ENCODE peak calls at places on chromosome 19, in four cellular contexts. R is mucosa of descending colon, A is Peyer's patch, U is pancreas. J is an unnamed sample.

GRCh38 chr19:7861619-7862412 is 12.4 kb downstream of the PRR36 start:
- DNase-seq in R (no peak), A (no peak), U (no peak), J (no peak)

GRCh38 chr19:19110410-19111137 is 27.7 kb downstream of the TMEM161A start:
- DNase-seq in R (no peak), A (no peak), U (no peak), J (no peak)

GRCh38 chr19:50679177-50680125 is 30.2 kb downstream of the C19orf81 start:
- DNase-seq in R (peak; percentile 80), A (peak; percentile 87), U (peak; percentile 82), J (peak; percentile 73)

GRCh38 chr19:55005684-55006488 is 32.2 kb downstream of the GP6 start:
- DNase-seq in R (no peak), A (peak; percentile 55), U (no peak), J (peak; percentile 9)

GRCh38 chr19:3065675-3066357 is 3.5 kb upstream of the TLE5 start:
- DNase-seq in R (peak; percentile 80), A (peak; percentile 83), U (peak; percentile 66), J (no peak)

GRCh38 chr19:41276231-41276630 is 12.1 kb downstream of the HNRNPUL1 start:
- DNase-seq in R (no peak), A (no peak), U (no peak), J (peak; percentile 40)

GRCh38 chr19:38079926-38080380 is 144.1 kb downstream of the DPF1 start:
- DNase-seq in R (no peak), A (no peak), U (no peak), J (peak; percentile 92)

GRCh38 chr19:54464044-54464623 is 556 bp upstream of the LENG9 start:
- DNase-seq in R (peak; percentile 98), A (peak; percentile 98), U (peak; percentile 97), J (peak; percentile 40)

GRCh38 chr19:45016388-45017314 is 15.4 kb downstream of the RELB start:
- DNase-seq in R (no peak), A (peak; percentile 84), U (peak; percentile 67), J (peak; percentile 81)

GRCh38 chr19:19563348-19563848 is 25.3 kb downstream of the CILP2 start:
- DNase-seq in R (no peak), A (no peak), U (no peak), J (no peak)

GRCh38 chr19:28504727-28505126 is 708.2 kb downstream of the UQCRFS1 start:
- DNase-seq in R (no peak), A (no peak), U (no peak), J (no peak)

GRCh38 chr19:2782357-2782935 is 627 bp downstream of the SGTA start:
- DNase-seq in R (no peak), A (no peak), U (no peak), J (no peak)

GRCh38 chr19:30064021-30064699 is 122.1 kb downstream of the URI1 start:
- DNase-seq in R (no peak), A (peak; percentile 30), U (no peak), J (no peak)

GRCh38 chr19:19751846-19752245 is 18.9 kb upstream of the ZNF14 start:
- DNase-seq in R (no peak), A (no peak), U (no peak), J (no peak)

GRCh38 chr19:13748169-13748884 is 16.0 kb upstream of the MRI1 start:
- DNase-seq in R (no peak), A (peak; percentile 67), U (no peak), J (peak; percentile 73)

GRCh38 chr19:16429066-16429758 is 42.6 kb downstream of the EPS15L1 start:
- DNase-seq in R (no peak), A (no peak), U (peak; percentile 52), J (no peak)

GRCh38 chr19:47430041-47430802 is 10.9 kb upstream of the MEIS3 start:
- DNase-seq in R (peak; percentile 68), A (peak; percentile 73), U (no peak), J (peak; percentile 45)

GRCh38 chr19:4582980-4583842 is 23.7 kb upstream of the SEMA6B start:
- DNase-seq in R (no peak), A (no peak), U (no peak), J (no peak)

GRCh38 chr19:4581381-4582111 is 22.1 kb upstream of the SEMA6B start:
- DNase-seq in R (no peak), A (no peak), U (no peak), J (no peak)

GRCh38 chr19:4580961-4581380 is 21.5 kb upstream of the SEMA6B start:
- DNase-seq in R (no peak), A (no peak), U (no peak), J (no peak)

GRCh38 chr19:4580021-4580901 is 20.8 kb upstream of the SEMA6B start:
- DNase-seq in R (no peak), A (no peak), U (no peak), J (no peak)

DNA sequence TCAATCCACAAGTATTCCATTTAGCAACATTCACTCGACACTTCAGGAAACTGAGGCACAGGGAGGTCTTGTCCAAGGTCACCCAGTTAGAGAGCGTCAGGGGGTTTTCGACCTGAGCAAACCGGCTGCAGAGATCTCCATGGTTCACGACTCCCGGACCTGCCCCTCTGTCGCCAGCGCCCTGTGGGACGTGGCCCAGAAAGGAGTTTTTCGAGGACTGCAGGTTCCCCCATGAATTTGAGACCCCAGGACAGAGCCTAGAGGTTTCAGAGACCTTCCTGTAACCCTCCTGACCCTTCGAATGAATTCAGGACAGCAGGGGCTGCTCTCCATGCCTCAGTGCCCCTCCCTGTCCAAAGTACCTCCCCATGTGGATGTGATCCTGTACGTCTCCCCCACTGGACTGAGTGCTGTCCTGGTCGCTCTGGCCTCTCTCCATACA is 22.6 kb upstream of the SEMA6B start:
- DNase-seq in R (no peak), A (no peak), U (no peak), J (no peak)
- H3K4me3 ChIP-seq in R (no peak overlapping the region), A (no peak overlapping the region), U (no peak overlapping the region), J (no peak overlapping the region)

GRCh38 chr19:9909251-9909650 is 27.1 kb downstream of the OLFM2 start:
- DNase-seq in R (no peak), A (no peak), U (no peak), J (no peak)
- TF ChIP-seq CTCF in R (no peak), A (no peak), U (no peak), J (no peak)

GRCh38 chr19:1000095-1000494 is at the start of gene GRIN3B:
- DNase-seq in R (peak; percentile 70), A (peak; percentile 78), U (peak; percentile 71), J (peak; percentile 38)
- H3K4me3 ChIP-seq in R (no peak within 1 kb of the TSS), A (no peak within 1 kb of the TSS), U (no peak within 1 kb of the TSS), J (no peak within 1 kb of the TSS)

GRCh38 chr19:6766357-6767080 is 716 bp downstream of the SH2D3A start:
- DNase-seq in R (no peak), A (no peak), U (no peak), J (no peak)
- TF ChIP-seq CTCF in R (no peak), A (no peak), U (no peak), J (no peak)